ENCODE peak calls at places on chromosomes 16 and 17, in eight cellular contexts. J is Peyer's patch, O is epithelial cell of esophagus, Q is A549, T is heart left ventricle, P is A673, B is stomach, K is tibial nerve. M is an unnamed sample.

GRCh38 chr17:21125862-21126261 is 902 bp upstream of the DHRS7B start:
- DNase-seq in J (peak), O (no peak), Q (no peak), T (no peak), P (peak), B (no peak), K (no peak), M (no peak)

GRCh38 chr17:76223802-76224201 is 16.5 kb downstream of the RNF157 start:
- DNase-seq in J (no peak), O (no peak), Q (no peak), T (no peak), P (no peak), B (no peak), K (no peak), M (no peak)

GRCh38 chr16:71788578-71788977 is 20.1 kb downstream of the AP1G1 start:
- DNase-seq in J (no peak), O (no peak), Q (no peak), T (no peak), P (no peak), B (no peak), K (no peak), M (no peak)

GRCh38 chr17:35006961-35007360 is 26.6 kb downstream of the LIG3 start:
- DNase-seq in J (no peak), O (no peak), Q (no peak), T (no peak), P (no peak), B (no peak), K (no peak), M (no peak)

GRCh38 chr17:27944546-27945332 is 51.6 kb upstream of the LYRM9 start:
- DNase-seq in J (no peak), O (peak), Q (no peak), T (no peak), P (no peak), B (no peak), K (no peak), M (no peak)

GRCh38 chr17:28384281-28385036 is 13.0 kb downstream of the SARM1 start:
- DNase-seq in J (peak), O (no peak), Q (no peak), T (no peak), P (no peak), B (peak), K (no peak), M (no peak)

GRCh38 chr17:11170901-11171300 is 70.1 kb upstream of the SHISA6 start:
- DNase-seq in J (no peak), O (no peak), Q (no peak), T (no peak), P (no peak), B (no peak), K (no peak), M (no peak)

GRCh38 chr17:67038861-67039365 is 5.4 kb upstream of the CACNG1 start:
- DNase-seq in J (no peak), O (no peak), Q (no peak), T (no peak), P (no peak), B (no peak), K (no peak), M (no peak)

GRCh38 chr16:70752381-70752780 is 48.6 kb downstream of the VAC14 start:
- DNase-seq in J (no peak), O (no peak), Q (no peak), T (no peak), P (no peak), B (no peak), K (no peak), M (no peak)

GRCh38 chr17:82647593-82648164 is 565 bp downstream of the WDR45B start:
- DNase-seq in J (no peak), O (peak), Q (no peak), T (no peak), P (peak), B (peak), K (no peak), M (no peak)
- TF ChIP-seq CTCF in J (no peak), O (peak), Q (no peak), T (no peak), P (no peak), B (no peak), K (no peak), M (peak)

DNA sequence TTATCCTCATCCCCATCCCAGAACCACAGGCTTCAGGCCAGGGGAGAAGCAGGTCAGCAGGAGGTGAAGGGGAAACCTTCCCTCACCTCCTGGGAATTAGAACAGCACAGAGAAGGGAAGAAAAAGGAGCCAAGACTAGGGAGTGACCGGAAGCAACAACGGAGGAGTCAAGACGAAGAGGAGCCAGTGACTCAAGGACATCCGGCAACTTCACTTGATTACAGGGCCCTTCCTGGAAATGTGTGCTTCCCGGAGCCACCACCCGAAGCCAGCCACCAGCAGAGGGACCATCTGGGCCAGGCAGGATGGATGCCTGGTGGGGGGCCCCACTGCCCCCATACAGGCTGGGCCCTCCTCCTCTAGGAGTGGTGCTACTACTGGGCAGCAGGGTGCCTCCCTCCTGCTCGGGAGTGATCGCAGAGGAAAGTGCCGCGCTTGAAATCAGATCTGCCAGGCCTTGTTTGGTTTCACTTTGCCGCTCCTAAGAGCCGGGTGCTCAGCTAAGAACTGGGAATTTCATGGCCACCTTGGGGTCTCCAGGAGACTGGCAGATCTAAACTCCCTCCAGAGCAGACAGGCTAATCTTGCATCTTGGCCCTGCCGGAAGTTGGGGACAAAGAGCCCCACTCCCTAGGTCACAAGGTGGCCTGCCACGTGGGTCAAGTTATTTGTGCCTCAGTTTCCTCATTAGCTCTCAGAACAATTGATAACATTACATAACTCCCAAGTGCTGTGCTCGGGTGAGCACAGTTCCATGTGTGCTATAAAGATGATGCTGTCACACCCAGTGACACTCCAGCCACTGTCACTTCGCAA is 6.6 kb downstream of the CDC42EP4 start:
- DNase-seq in J (no peak), O (peak), Q (peak), T (peak), P (peak), B (peak), K (no peak), M (peak)
- H3K4me3 ChIP-seq in J (no peak), O (peak), Q (peak), T (peak), P (peak), B (peak), K (peak), M (peak)

GRCh38 chr17:72666519-72666874 is 426.0 kb downstream of the SLC39A11 start:
- DNase-seq in J (no peak), O (no peak), Q (no peak), T (no peak), P (no peak), B (no peak), K (no peak), M (peak)

GRCh38 chr17:72672729-72673128 is 419.8 kb downstream of the SLC39A11 start:
- DNase-seq in J (no peak), O (no peak), Q (no peak), T (no peak), P (no peak), B (no peak), K (no peak), M (no peak)

GRCh38 chr17:72667096-72668063 is 425.1 kb downstream of the SLC39A11 start:
- DNase-seq in J (no peak), O (no peak), Q (no peak), T (no peak), P (no peak), B (no peak), K (no peak), M (peak)

GRCh38 chr17:72665841-72666518 is 426.5 kb downstream of the SLC39A11 start:
- DNase-seq in J (no peak), O (no peak), Q (no peak), T (no peak), P (no peak), B (no peak), K (no peak), M (peak)

DNA sequence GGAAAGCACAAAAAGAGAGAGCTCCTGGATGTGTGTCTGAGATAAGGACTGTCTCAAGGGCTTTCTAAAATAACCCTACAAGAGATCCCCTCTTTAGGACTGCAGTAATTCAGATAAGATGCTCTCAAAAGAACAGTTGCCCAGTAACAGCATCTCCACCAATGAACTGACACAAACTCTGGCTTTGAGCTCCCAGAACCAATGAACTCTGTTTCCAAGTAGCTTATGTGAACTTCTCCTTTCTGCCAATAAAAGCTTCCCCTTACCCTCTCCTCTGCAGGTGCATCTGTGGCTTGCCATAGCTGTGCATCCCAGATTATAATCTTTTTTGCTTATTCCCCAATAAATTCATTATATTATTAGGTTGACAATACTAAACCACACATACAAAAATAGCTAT is 421.5 kb downstream of the SLC39A11 start:
- DNase-seq in J (no peak), O (no peak), Q (no peak), T (no peak), P (no peak), B (no peak), K (no peak), M (no peak)
- TF ChIP-seq CTCF in J (no peak), O (no peak), Q (no peak), T (no peak), P (no peak), B (no peak), K (no peak), M (no peak)

DNA sequence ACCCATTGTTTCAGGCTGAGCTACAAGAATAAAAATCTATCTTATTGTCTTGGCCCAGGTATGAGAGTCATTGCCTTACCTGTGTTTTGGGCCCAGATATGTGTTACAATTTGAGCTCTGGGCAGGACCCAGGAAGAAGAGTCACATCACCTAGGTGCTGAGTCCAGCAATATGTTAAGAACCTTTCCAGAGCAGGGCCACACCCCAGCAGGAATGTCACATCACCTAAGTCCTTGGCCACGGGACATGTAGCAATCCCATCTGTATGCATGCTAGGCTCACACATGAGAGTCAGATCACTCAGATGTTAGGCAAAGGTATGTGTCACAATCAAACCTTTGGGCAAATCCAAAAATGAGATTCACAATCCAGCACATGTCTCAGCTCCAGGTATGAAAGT is 2103.5 kb downstream of the TP53TG3F start:
- DNase-seq in J (no peak), O (no peak), Q (no peak), T (no peak), P (no peak), B (no peak), K (no peak), M (no peak)
- H3K4me3 ChIP-seq in J (no peak), O (no peak), Q (no peak), T (no peak), P (no peak), B (no peak), K (no peak), M (no peak)

GRCh38 chr16:19288872-19289799 is 3.6 kb downstream of the CLEC19A start:
- DNase-seq in J (no peak), O (no peak), Q (peak), T (no peak), P (no peak), B (no peak), K (no peak), M (no peak)

GRCh38 chr16:19287241-19287640 is 1.7 kb downstream of the CLEC19A start:
- DNase-seq in J (no peak), O (no peak), Q (no peak), T (no peak), P (no peak), B (no peak), K (no peak), M (no peak)

GRCh38 chr16:19285431-19285830 is at the start of gene CLEC19A:
- DNase-seq in J (no peak), O (no peak), Q (no peak), T (no peak), P (no peak), B (no peak), K (no peak), M (no peak)

GRCh38 chr16:19284207-19284606 is 1.3 kb upstream of the CLEC19A start:
- DNase-seq in J (no peak), O (peak), Q (peak), T (no peak), P (peak), B (peak), K (no peak), M (no peak)

DNA sequence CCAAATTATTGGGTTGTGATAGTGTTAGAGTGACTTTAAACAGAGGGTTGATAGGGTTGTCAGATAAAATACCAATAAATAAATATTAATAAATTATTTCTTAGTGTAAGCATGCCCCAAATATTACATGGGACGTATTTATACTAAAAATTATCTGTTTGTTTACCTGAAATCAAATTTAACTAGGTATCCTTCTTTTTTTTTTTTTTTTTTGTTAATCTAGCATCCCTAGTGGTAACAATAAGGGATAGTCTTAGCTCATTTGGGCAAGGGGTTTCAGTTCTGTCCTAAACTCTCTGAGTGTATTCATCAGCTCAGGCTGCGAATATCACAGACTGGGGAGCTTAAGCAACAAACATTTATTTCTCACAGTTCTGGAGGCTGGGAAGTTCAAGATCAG is 1.3 kb downstream of the CLEC19A start:
- DNase-seq in J (no peak), O (no peak), Q (no peak), T (no peak), P (no peak), B (no peak), K (no peak), M (no peak)
- TF ChIP-seq CTCF in J (no peak), O (no peak), Q (no peak), T (no peak), P (no peak), B (no peak), K (no peak), M (no peak)

GRCh38 chr16:89765292-89765810 is 44.0 kb downstream of the ZNF276 start:
- DNase-seq in J (no peak), O (no peak), Q (no peak), T (no peak), P (no peak), B (no peak), K (no peak), M (no peak)

GRCh38 chr16:89764711-89765201 is 43.4 kb downstream of the ZNF276 start:
- DNase-seq in J (peak), O (no peak), Q (no peak), T (no peak), P (no peak), B (peak), K (peak), M (peak)

GRCh38 chr16:89759742-89760366 is 38.5 kb downstream of the ZNF276 start:
- DNase-seq in J (no peak), O (no peak), Q (no peak), T (no peak), P (no peak), B (no peak), K (no peak), M (no peak)

DNA sequence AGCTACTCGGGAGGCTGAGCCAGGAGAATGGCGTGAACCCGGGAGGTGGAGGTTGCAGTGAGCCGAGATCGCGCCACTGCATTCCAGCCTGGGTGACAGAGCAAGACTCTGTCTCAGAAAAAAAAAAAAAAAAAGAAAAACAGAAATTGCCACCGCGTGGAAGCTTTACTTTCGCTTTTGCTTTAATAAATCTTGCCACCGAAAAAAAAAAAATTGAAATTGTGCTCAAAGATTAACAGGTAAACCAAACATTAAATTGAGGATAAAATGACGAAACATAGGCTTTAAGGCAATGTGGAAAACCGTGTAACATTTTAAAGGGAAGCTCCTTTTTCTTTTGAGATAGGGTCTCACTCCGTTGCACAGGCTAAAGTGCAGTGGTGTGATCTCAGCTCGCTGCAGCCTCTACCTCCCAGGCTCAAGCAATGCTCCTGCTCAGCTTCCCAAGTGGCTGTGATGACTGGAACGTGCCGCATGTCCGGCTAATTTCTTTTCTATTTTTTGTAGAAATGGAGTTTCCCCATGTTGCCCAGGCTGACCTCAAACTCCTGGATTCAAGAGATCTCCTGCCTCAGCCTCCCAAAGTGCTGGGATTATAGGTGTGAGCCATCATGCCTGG is 40.1 kb downstream of the ZNF276 start:
- DNase-seq in J (peak), O (no peak), Q (no peak), T (no peak), P (no peak), B (no peak), K (no peak), M (no peak)
- H3K4me3 ChIP-seq in J (peak), O (no peak), Q (no peak), T (no peak), P (no peak), B (no peak), K (no peak), M (no peak)

DNA sequence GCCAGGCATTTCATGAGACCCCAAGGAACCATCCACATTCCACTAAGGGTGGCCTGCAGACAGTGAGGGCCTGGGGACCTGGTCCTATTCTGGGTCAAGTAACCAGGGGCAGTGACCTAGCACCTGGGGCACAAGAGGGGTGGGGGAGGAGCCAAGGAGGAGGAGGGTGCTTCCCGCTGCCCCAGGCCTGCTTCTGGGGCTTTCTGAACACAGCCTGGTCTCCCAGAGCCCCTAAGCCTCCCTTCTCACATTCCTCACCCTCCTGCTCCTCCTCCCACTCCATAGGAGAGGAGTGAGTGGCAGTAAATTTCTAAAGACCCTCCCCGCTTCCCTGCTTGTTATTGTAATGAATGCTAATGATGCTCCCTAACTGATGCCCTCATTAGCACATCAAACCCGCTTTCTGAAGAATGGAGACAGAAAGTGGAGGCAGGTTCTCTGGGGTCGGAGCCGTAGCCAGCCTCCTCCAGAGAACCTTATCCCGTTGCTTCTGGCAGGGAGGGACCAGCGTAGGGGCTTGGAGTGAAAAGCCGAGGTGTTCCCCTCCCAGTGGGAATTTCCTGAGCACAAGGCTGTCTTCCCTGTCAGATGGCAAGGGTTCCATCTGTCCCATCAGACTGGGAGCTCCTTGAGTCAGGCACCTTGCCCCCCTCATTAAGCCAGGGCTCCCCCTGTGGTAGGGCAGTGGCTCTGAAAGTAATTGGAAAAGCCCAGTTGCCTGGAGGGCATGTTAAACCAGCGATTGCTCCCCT is 3.7 kb upstream of the SRCIN1 start:
- DNase-seq in J (no peak), O (no peak), Q (no peak), T (peak), P (no peak), B (no peak), K (no peak), M (no peak)
- TF ChIP-seq CTCF in J (no peak), O (no peak), Q (no peak), T (no peak), P (no peak), B (no peak), K (no peak), M (peak)

GRCh38 chr17:43401293-43401692 is 2.5 kb downstream of the ARL4D start:
- DNase-seq in J (no peak), O (peak), Q (peak), T (no peak), P (no peak), B (peak), K (no peak), M (peak)
- H3K4me3 ChIP-seq in J (no peak), O (peak), Q (peak), T (peak), P (no peak), B (peak), K (peak), M (peak)